ENCODE peak calls at places on chromosomes 13 and 19, in eight cellular contexts. E, I, G, V, D, F, W and Y are unnamed samples.

GRCh38 chr13:50131998-50132936 is 117.0 kb downstream of the KCNRG start:
- DNase-seq in E (no peak), W (no peak), I (no peak), D (no peak), G (no peak), F (peak; percentile 48), V (no peak), Y (no peak)

GRCh38 chr19:49645592-49645991 is 3.6 kb downstream of the SCAF1 start:
- DNase-seq in G (no peak), W (no peak), F (no peak), E (no peak), I (no peak), V (no peak), D (no peak), Y (no peak)

GRCh38 chr19:18865106-18865972 is 30.6 kb downstream of the CERS1 start:
- DNase-seq in G (no peak), V (no peak), F (no peak), W (no peak), D (no peak), I (no peak), E (no peak), Y (no peak)

GRCh38 chr13:102317593-102317992 is 84.3 kb downstream of the FGF14 start:
- DNase-seq in G (peak; percentile 11), V (peak; percentile 47), E (no peak), D (no peak), W (no peak), I (no peak), F (no peak), Y (no peak)

GRCh38 chr13:28741080-28741479 is 22.3 kb upstream of the SLC46A3 start:
- DNase-seq in V (no peak), D (no peak), I (no peak), G (no peak), F (no peak), W (no peak), E (peak; percentile 26), Y (no peak)

GRCh38 chr19:41320568-41320967 is 10.6 kb downstream of the CCDC97 start:
- DNase-seq in G (no peak), V (no peak), W (no peak), E (no peak), D (no peak), F (no peak), I (no peak), Y (no peak)

GRCh38 chr19:6297202-6297601 is 17.4 kb upstream of the MLLT1 start:
- DNase-seq in D (no peak), V (no peak), I (no peak), G (no peak), E (no peak), F (no peak), W (no peak), Y (no peak)

GRCh38 chr13:46403851-46404731 is 17.0 kb upstream of the RUBCNL start:
- DNase-seq in V (no peak), W (no peak), I (no peak), F (no peak), G (no peak), D (no peak), E (no peak), Y (no peak)

GRCh38 chr19:17197666-17198065 is 17.5 kb upstream of the USE1 start:
- DNase-seq in G (no peak), D (no peak), W (no peak), I (no peak), E (no peak), F (no peak), V (no peak), Y (no peak)

GRCh38 chr13:99041788-99042187 is 63.9 kb upstream of the DOCK9 start:
- DNase-seq in V (no peak), G (no peak), F (no peak), D (no peak), E (no peak), W (no peak), I (no peak), Y (no peak)

GRCh38 chr19:57192064-57192395 is 730 bp downstream of the ZNF264 start:
- DNase-seq in F (no peak), E (peak; percentile 1), I (peak; percentile 19), V (no peak), G (no peak), W (no peak), D (no peak), Y (no peak)

GRCh38 chr19:45154064-45154827 is 6.5 kb downstream of the NKPD1 start:
- DNase-seq in V (no peak), D (no peak), G (peak; percentile 88), W (peak; percentile 38), I (peak; percentile 60), F (no peak), E (peak; percentile 86), Y (no peak)

GRCh38 chr13:25923217-25924085 is 128.4 kb downstream of the SHISA2 start:
- DNase-seq in V (no peak), G (no peak), W (no peak), F (no peak), E (no peak), I (no peak), D (no peak), Y (no peak)

GRCh38 chr19:4088975-4089374 is 22.3 kb upstream of the ZBTB7A start:
- DNase-seq in E (no peak), D (no peak), V (no peak), G (no peak), I (no peak), F (no peak), W (no peak), Y (no peak)

GRCh38 chr13:26601669-26602068 is 44.2 kb downstream of the WASF3 start:
- DNase-seq in I (no peak), D (no peak), E (peak; percentile 82), V (no peak), F (no peak), G (peak; percentile 78), W (no peak), Y (no peak)

GRCh38 chr13:109840201-109840892 is 54.0 kb upstream of the IRS2 start:
- DNase-seq in E (peak; percentile 91), D (no peak), W (no peak), G (peak; percentile 77), V (no peak), I (no peak), F (no peak), Y (no peak)

GRCh38 chr19:19297759-19298158 is 22.6 kb downstream of the SUGP1 start:
- DNase-seq in I (peak; percentile 7), G (no peak), D (no peak), E (no peak), W (peak; percentile 5), V (no peak), F (no peak), Y (no peak)

GRCh38 chr13:99834246-99834645 is 137.3 kb downstream of the ZIC5 start:
- DNase-seq in G (no peak), W (no peak), V (no peak), F (no peak), D (no peak), I (no peak), E (no peak), Y (no peak)

GRCh38 chr19:42068756-42069571 is 1.0 kb downstream of the GRIK5 start:
- DNase-seq in F (peak; percentile 29), I (no peak), V (no peak), E (no peak), G (no peak), W (no peak), D (no peak), Y (peak; percentile 21)

GRCh38 chr19:48815870-48816501 is 5.2 kb upstream of the BCAT2 start:
- DNase-seq in E (no peak), G (peak; percentile 39), V (no peak), D (no peak), W (no peak), F (no peak), I (peak; percentile 20), Y (no peak)

GRCh38 chr13:45292176-45292575 is 48.8 kb downstream of the TPT1 start:
- DNase-seq in G (no peak), W (no peak), I (no peak), D (no peak), E (no peak), F (no peak), V (no peak), Y (no peak)

GRCh38 chr19:17311455-17312248 is 2.3 kb downstream of the DDA1 start:
- DNase-seq in F (no peak), W (no peak), V (no peak), G (peak; percentile 84), D (no peak), I (no peak), E (peak; percentile 89), Y (no peak)

GRCh38 chr19:16160943-16161560 is 12.3 kb downstream of the CIB3 start:
- DNase-seq in G (peak; percentile 79), I (no peak), E (peak; percentile 80), V (peak; percentile 47), D (peak; percentile 27), F (no peak), W (no peak), Y (no peak)

GRCh38 chr19:33809960-33810359 is 13.3 kb downstream of the KCTD15 start:
- DNase-seq in E (peak; percentile 66), F (no peak), G (peak; percentile 76), D (no peak), I (no peak), V (no peak), W (no peak), Y (no peak)

GRCh38 chr13:40624338-40624737 is 42.1 kb downstream of the FOXO1 start:
- DNase-seq in I (no peak), V (no peak), G (no peak), E (peak; percentile 18), W (no peak), F (no peak), D (no peak), Y (no peak)

GRCh38 chr13:30422056-30422914 is at the start of gene UBE2L5:
- DNase-seq in G (peak; percentile 76), D (peak; percentile 38), I (peak; percentile 62), V (peak; percentile 79), W (peak; percentile 74), F (no peak), E (peak; percentile 81), Y (peak; percentile 71)